ENCODE peak calls at places on chromosomes 2 and 18, in four cellular contexts. One of them, this sample, is unnamed.

GRCh38 chr18:53795061-53795460 is 429.4 kb downstream of the MBD2 start:
- DNase-seq in PC-3: no peak
- DNase-seq in colonic mucosa: no peak
- DNase-seq in brain microvascular endothelial cell: no peak
- DNase-seq in this sample: no peak

GRCh38 chr18:75478996-75479870 is 51.7 kb upstream of the SMIM21 start:
- DNase-seq in PC-3: peak
- DNase-seq in colonic mucosa: no peak
- DNase-seq in brain microvascular endothelial cell: peak
- DNase-seq in this sample: peak

GRCh38 chr2:241272722-241273551 is 42.5 kb downstream of the HDLBP start:
- DNase-seq in PC-3: peak
- DNase-seq in colonic mucosa: peak
- DNase-seq in brain microvascular endothelial cell: peak
- DNase-seq in this sample: peak

GRCh38 chr18:77376043-77376732 is 126.5 kb downstream of the GALR1 start:
- DNase-seq in PC-3: peak
- DNase-seq in colonic mucosa: no peak
- DNase-seq in brain microvascular endothelial cell: no peak
- DNase-seq in this sample: no peak

GRCh38 chr2:222944552-222944951 is 83.7 kb downstream of the ACSL3 start:
- DNase-seq in PC-3: no peak
- DNase-seq in colonic mucosa: no peak
- DNase-seq in brain microvascular endothelial cell: no peak
- DNase-seq in this sample: no peak

GRCh38 chr2:134527398-134527797 is 191.4 kb downstream of the TMEM163 start:
- DNase-seq in PC-3: no peak
- DNase-seq in colonic mucosa: no peak
- DNase-seq in brain microvascular endothelial cell: no peak
- DNase-seq in this sample: no peak

GRCh38 chr2:12709207-12709522 is 7.6 kb upstream of the TRIB2 start:
- DNase-seq in PC-3: peak
- DNase-seq in colonic mucosa: no peak
- DNase-seq in brain microvascular endothelial cell: no peak
- DNase-seq in this sample: peak

GRCh38 chr18:5770176-5770575 is 125.1 kb downstream of the TMEM200C start:
- DNase-seq in PC-3: no peak
- DNase-seq in colonic mucosa: no peak
- DNase-seq in brain microvascular endothelial cell: no peak
- DNase-seq in this sample: no peak

GRCh38 chr2:197090713-197091367 is 164.3 kb upstream of the PGAP1 start:
- DNase-seq in PC-3: no peak
- DNase-seq in colonic mucosa: no peak
- DNase-seq in brain microvascular endothelial cell: no peak
- DNase-seq in this sample: no peak

GRCh38 chr2:151632993-151633592 is 101.2 kb downstream of the NEB start:
- DNase-seq in PC-3: peak
- DNase-seq in colonic mucosa: no peak
- DNase-seq in brain microvascular endothelial cell: no peak
- DNase-seq in this sample: peak

GRCh38 chr2:233811087-233811486 is 33.0 kb downstream of the MROH2A start:
- DNase-seq in PC-3: no peak
- DNase-seq in colonic mucosa: no peak
- DNase-seq in brain microvascular endothelial cell: no peak
- DNase-seq in this sample: no peak

GRCh38 chr2:121491566-121491965 is 39.1 kb upstream of the RNU4ATAC start:
- DNase-seq in PC-3: no peak
- DNase-seq in colonic mucosa: no peak
- DNase-seq in brain microvascular endothelial cell: no peak
- DNase-seq in this sample: no peak

GRCh38 chr18:12803069-12803936 is 80.7 kb downstream of the PTPN2 start:
- DNase-seq in PC-3: no peak
- DNase-seq in colonic mucosa: no peak
- DNase-seq in brain microvascular endothelial cell: no peak
- DNase-seq in this sample: peak

GRCh38 chr2:3633089-3633981 is 24.7 kb upstream of the ALLC start:
- DNase-seq in PC-3: peak
- DNase-seq in colonic mucosa: no peak
- DNase-seq in brain microvascular endothelial cell: no peak
- DNase-seq in this sample: no peak

GRCh38 chr2:151975460-151976414 is 123.1 kb downstream of the CACNB4 start:
- DNase-seq in PC-3: no peak
- DNase-seq in colonic mucosa: no peak
- DNase-seq in brain microvascular endothelial cell: no peak
- DNase-seq in this sample: no peak

GRCh38 chr2:198203306-198203705 is 398.9 kb downstream of the PLCL1 start:
- DNase-seq in PC-3: no peak
- DNase-seq in colonic mucosa: no peak
- DNase-seq in brain microvascular endothelial cell: no peak
- DNase-seq in this sample: no peak

GRCh38 chr2:141187063-141187429 is 943.8 kb downstream of the LRP1B start:
- DNase-seq in PC-3: no peak
- DNase-seq in colonic mucosa: no peak
- DNase-seq in brain microvascular endothelial cell: no peak
- DNase-seq in this sample: no peak

GRCh38 chr2:98359986-98360385 is 13.7 kb downstream of the CNGA3 start:
- DNase-seq in PC-3: peak
- DNase-seq in colonic mucosa: no peak
- DNase-seq in brain microvascular endothelial cell: no peak
- DNase-seq in this sample: no peak

GRCh38 chr2:239455436-239456203 is 54.8 kb upstream of the HDAC4 start:
- DNase-seq in PC-3: no peak
- DNase-seq in colonic mucosa: no peak
- DNase-seq in brain microvascular endothelial cell: no peak
- DNase-seq in this sample: no peak

GRCh38 chr2:142041996-142042395 is 88.8 kb downstream of the LRP1B start:
- DNase-seq in PC-3: no peak
- DNase-seq in colonic mucosa: no peak
- DNase-seq in brain microvascular endothelial cell: no peak
- DNase-seq in this sample: no peak

GRCh38 chr18:7950380-7951143 is 383.4 kb downstream of the PTPRM start:
- DNase-seq in PC-3: peak
- DNase-seq in colonic mucosa: peak
- DNase-seq in brain microvascular endothelial cell: peak
- DNase-seq in this sample: no peak

GRCh38 chr2:121748202-121748601 is 7.2 kb upstream of the TSN start:
- DNase-seq in PC-3: peak
- DNase-seq in colonic mucosa: no peak
- DNase-seq in brain microvascular endothelial cell: peak
- DNase-seq in this sample: peak

GRCh38 chr2:113131343-113131933 is 4.0 kb downstream of the IL1RN start:
- DNase-seq in PC-3: no peak
- DNase-seq in colonic mucosa: no peak
- DNase-seq in brain microvascular endothelial cell: no peak
- DNase-seq in this sample: no peak
- H3K4me3 ChIP-seq in PC-3: no peak
- H3K4me3 ChIP-seq in colonic mucosa: no peak
- H3K4me3 ChIP-seq in brain microvascular endothelial cell: no peak
- H3K4me3 ChIP-seq in this sample: no peak

GRCh38 chr2:61538920-61539559 is 884 bp upstream of the XPO1 start:
- DNase-seq in PC-3: peak
- DNase-seq in colonic mucosa: peak
- DNase-seq in brain microvascular endothelial cell: no peak
- DNase-seq in this sample: peak

GRCh38 chr2:61538179-61538919 is at the start of gene XPO1:
- DNase-seq in PC-3: peak
- DNase-seq in colonic mucosa: peak
- DNase-seq in brain microvascular endothelial cell: peak
- DNase-seq in this sample: peak

GRCh38 chr2:61537590-61538178 is 472 bp downstream of the XPO1 start:
- DNase-seq in PC-3: no peak
- DNase-seq in colonic mucosa: peak
- DNase-seq in brain microvascular endothelial cell: no peak
- DNase-seq in this sample: no peak

GRCh38 chr2:61543062-61543461 is 4.9 kb upstream of the XPO1 start:
- DNase-seq in PC-3: no peak
- DNase-seq in colonic mucosa: no peak
- DNase-seq in brain microvascular endothelial cell: no peak
- DNase-seq in this sample: no peak
- TF ChIP-seq CTCF in PC-3: peak
- TF ChIP-seq CTCF in colonic mucosa: no peak
- TF ChIP-seq CTCF in brain microvascular endothelial cell: peak
- TF ChIP-seq CTCF in this sample: peak

GRCh38 chr2:175441361-175441760 is 259.9 kb upstream of the ATP5MC3 start:
- DNase-seq in PC-3: no peak
- DNase-seq in colonic mucosa: no peak
- DNase-seq in brain microvascular endothelial cell: no peak
- DNase-seq in this sample: no peak
- H3K4me3 ChIP-seq in PC-3: no peak
- H3K4me3 ChIP-seq in colonic mucosa: no peak
- H3K4me3 ChIP-seq in brain microvascular endothelial cell: no peak
- H3K4me3 ChIP-seq in this sample: no peak

GRCh38 chr2:109692013-109692738 is 78.0 kb downstream of the SOWAHC start:
- DNase-seq in PC-3: no peak
- DNase-seq in colonic mucosa: peak
- DNase-seq in brain microvascular endothelial cell: no peak
- DNase-seq in this sample: no peak

GRCh38 chr2:109690457-109690821 is 76.3 kb downstream of the SOWAHC start:
- DNase-seq in PC-3: no peak
- DNase-seq in colonic mucosa: no peak
- DNase-seq in brain microvascular endothelial cell: no peak
- DNase-seq in this sample: no peak

GRCh38 chr2:109695290-109695689 is 81.1 kb downstream of the SOWAHC start:
- DNase-seq in PC-3: no peak
- DNase-seq in colonic mucosa: no peak
- DNase-seq in brain microvascular endothelial cell: no peak
- DNase-seq in this sample: no peak

GRCh38 chr2:109690822-109691541 is 76.8 kb downstream of the SOWAHC start:
- DNase-seq in PC-3: peak
- DNase-seq in colonic mucosa: peak
- DNase-seq in brain microvascular endothelial cell: no peak
- DNase-seq in this sample: no peak

DNA sequence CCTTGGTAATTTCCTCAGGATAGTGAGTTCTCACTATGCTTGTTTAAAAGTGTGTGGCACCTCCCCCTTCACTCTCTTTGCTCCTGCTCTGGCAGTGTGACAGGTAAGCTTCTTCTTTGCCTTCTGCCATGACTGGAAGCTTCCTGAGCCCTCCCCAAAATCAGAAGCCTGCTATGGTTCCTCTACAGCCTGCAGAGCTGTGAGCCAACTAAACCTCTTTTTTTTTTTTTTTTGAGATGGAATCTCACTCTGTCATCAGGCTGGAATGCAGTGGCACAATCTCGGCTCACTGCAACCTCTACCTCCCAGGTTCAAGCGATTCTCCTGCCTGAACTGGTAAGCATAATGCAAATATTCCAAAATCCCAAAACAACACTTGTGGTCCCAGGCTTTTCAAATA is 80.0 kb downstream of the SOWAHC start:
- DNase-seq in PC-3: peak
- DNase-seq in colonic mucosa: no peak
- DNase-seq in brain microvascular endothelial cell: peak
- DNase-seq in this sample: no peak
- TF ChIP-seq CTCF in PC-3: no peak
- TF ChIP-seq CTCF in colonic mucosa: no peak
- TF ChIP-seq CTCF in brain microvascular endothelial cell: no peak
- TF ChIP-seq CTCF in this sample: no peak

DNA sequence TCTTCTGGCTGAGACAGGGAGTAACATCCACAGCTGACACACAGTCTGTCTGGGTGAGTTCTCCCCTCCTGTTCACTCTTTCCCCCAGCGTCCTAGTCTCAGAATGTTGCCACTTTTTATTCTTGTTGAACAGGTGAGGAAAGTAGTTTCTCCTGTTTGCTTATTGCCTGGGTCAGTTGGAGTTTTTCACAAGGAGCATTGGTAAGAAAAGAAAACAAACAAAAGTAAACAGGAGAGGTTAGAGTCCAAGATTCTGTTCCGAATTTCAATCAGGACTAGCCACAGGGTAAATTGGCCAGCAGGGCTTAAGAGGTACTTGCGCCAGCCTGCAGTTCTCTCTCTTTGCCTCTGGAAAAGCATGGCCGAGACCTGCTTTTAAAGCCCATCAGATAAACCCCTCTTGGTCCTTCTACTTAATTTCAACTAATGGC is 255.0 kb upstream of the EPAS1 start:
- DNase-seq in PC-3: peak
- DNase-seq in colonic mucosa: no peak
- DNase-seq in brain microvascular endothelial cell: no peak
- DNase-seq in this sample: no peak
- H3K4me3 ChIP-seq in PC-3: peak
- H3K4me3 ChIP-seq in colonic mucosa: no peak
- H3K4me3 ChIP-seq in brain microvascular endothelial cell: no peak
- H3K4me3 ChIP-seq in this sample: no peak

GRCh38 chr2:110116033-110116710 is 550 bp upstream of the MALL start:
- DNase-seq in PC-3: peak
- DNase-seq in colonic mucosa: peak
- DNase-seq in brain microvascular endothelial cell: peak
- DNase-seq in this sample: no peak
- TF ChIP-seq CTCF in PC-3: peak
- TF ChIP-seq CTCF in colonic mucosa: peak
- TF ChIP-seq CTCF in brain microvascular endothelial cell: peak
- TF ChIP-seq CTCF in this sample: peak

GRCh38 chr2:136238552-136239346 is 120.8 kb upstream of the CXCR4 start:
- DNase-seq in PC-3: peak
- DNase-seq in colonic mucosa: no peak
- DNase-seq in brain microvascular endothelial cell: peak
- DNase-seq in this sample: peak
- H3K4me3 ChIP-seq in PC-3: no peak
- H3K4me3 ChIP-seq in colonic mucosa: no peak
- H3K4me3 ChIP-seq in brain microvascular endothelial cell: no peak
- H3K4me3 ChIP-seq in this sample: no peak

DNA sequence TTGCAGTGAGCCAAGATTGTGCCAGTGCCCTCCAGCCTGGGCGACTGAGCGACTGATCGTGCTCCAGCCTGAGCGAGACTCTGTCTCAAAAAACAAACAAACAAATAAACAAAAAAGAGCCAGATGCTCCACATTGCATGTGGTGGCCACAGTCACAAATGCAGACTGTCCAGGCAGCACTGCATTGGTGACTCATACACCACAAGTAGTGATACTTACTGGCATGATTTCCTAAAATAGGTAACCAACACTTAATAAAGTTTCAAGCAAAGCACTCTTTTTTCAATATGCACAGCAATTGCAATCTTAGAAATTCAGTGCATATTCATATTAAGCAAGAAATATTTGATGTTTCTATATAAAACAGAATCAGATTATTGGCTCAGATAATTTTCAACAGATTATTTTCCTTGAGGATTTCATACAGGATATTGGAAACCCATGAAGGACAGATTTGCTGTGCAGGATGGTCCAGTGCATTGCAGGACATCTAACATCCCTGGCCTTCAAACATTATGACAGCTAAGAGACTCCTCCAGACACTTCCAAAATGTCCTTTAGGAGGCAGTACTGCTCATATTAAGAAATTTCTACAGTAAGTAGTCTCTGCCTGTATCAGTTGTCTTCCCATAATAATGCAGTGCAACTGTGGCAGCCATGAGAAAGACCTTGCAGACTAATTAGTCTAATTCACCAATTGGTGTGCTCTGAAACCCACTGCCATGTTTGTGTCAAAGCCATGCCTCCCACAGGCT is 10.5 kb upstream of the SLC1A4 start:
- DNase-seq in PC-3: peak
- DNase-seq in colonic mucosa: no peak
- DNase-seq in brain microvascular endothelial cell: peak
- DNase-seq in this sample: peak
- TF ChIP-seq CTCF in PC-3: peak
- TF ChIP-seq CTCF in colonic mucosa: peak
- TF ChIP-seq CTCF in brain microvascular endothelial cell: peak
- TF ChIP-seq CTCF in this sample: peak